ENCODE peak calls at places on chromosome 1, in nine cellular contexts. One of them, this sample, is unnamed.

GRCh38 chr1:178821134-178821866 is 49.6 kb downstream of the ANGPTL1 start:
- DNase-seq in HS-27A: no peak
- DNase-seq in activated CD4-positive, alpha-beta T cell treated with anti-CD3 and anti-CD28 coated beads, Interleukin-2, amount 50 U/mL, for 24 hours: no peak
- DNase-seq in Calu3: no peak
- DNase-seq in nephron progenitor cell: no peak
- DNase-seq in stimulated activated CD8-positive, alpha-beta memory T cell treated with anti-CD3 and anti-CD28 coated beads, Interleukin-4, amount 100 ng/mL, for 1 hour: no peak
- DNase-seq in GM04504: no peak
- DNase-seq in hippocampal formation: no peak
- DNase-seq in neuronal stem cell: no peak
- DNase-seq in this sample: no peak

GRCh38 chr1:165172666-165173065 is 183.8 kb downstream of the LMX1A start:
- DNase-seq in Calu3: no peak
- DNase-seq in activated CD4-positive, alpha-beta T cell treated with anti-CD3 and anti-CD28 coated beads, Interleukin-2, amount 50 U/mL, for 24 hours: no peak
- DNase-seq in nephron progenitor cell: no peak
- DNase-seq in hippocampal formation: no peak
- DNase-seq in neuronal stem cell: no peak
- DNase-seq in GM04504: no peak
- DNase-seq in HS-27A: no peak
- DNase-seq in stimulated activated CD8-positive, alpha-beta memory T cell treated with anti-CD3 and anti-CD28 coated beads, Interleukin-4, amount 100 ng/mL, for 1 hour: no peak
- DNase-seq in this sample: no peak

GRCh38 chr1:927234-927633 is 3.5 kb downstream of the SAMD11 start:
- DNase-seq in Calu3: no peak
- DNase-seq in GM04504: no peak
- DNase-seq in HS-27A: no peak
- DNase-seq in nephron progenitor cell: no peak
- DNase-seq in activated CD4-positive, alpha-beta T cell treated with anti-CD3 and anti-CD28 coated beads, Interleukin-2, amount 50 U/mL, for 24 hours: no peak
- DNase-seq in neuronal stem cell: no peak
- DNase-seq in stimulated activated CD8-positive, alpha-beta memory T cell treated with anti-CD3 and anti-CD28 coated beads, Interleukin-4, amount 100 ng/mL, for 1 hour: no peak
- DNase-seq in hippocampal formation: no peak
- DNase-seq in this sample: no peak

GRCh38 chr1:17069452-17070162 is 15.8 kb upstream of the SDHB start:
- DNase-seq in hippocampal formation: no peak
- DNase-seq in neuronal stem cell: no peak
- DNase-seq in Calu3: no peak
- DNase-seq in stimulated activated CD8-positive, alpha-beta memory T cell treated with anti-CD3 and anti-CD28 coated beads, Interleukin-4, amount 100 ng/mL, for 1 hour: no peak
- DNase-seq in nephron progenitor cell: no peak
- DNase-seq in GM04504: no peak
- DNase-seq in HS-27A: no peak
- DNase-seq in activated CD4-positive, alpha-beta T cell treated with anti-CD3 and anti-CD28 coated beads, Interleukin-2, amount 50 U/mL, for 24 hours: no peak
- DNase-seq in this sample: no peak

GRCh38 chr1:59697138-59697811 is 117.5 kb upstream of the HOOK1 start:
- DNase-seq in GM04504: no peak
- DNase-seq in nephron progenitor cell: no peak
- DNase-seq in neuronal stem cell: no peak
- DNase-seq in activated CD4-positive, alpha-beta T cell treated with anti-CD3 and anti-CD28 coated beads, Interleukin-2, amount 50 U/mL, for 24 hours: no peak
- DNase-seq in Calu3: peak; percentile 19
- DNase-seq in hippocampal formation: no peak
- DNase-seq in HS-27A: no peak
- DNase-seq in stimulated activated CD8-positive, alpha-beta memory T cell treated with anti-CD3 and anti-CD28 coated beads, Interleukin-4, amount 100 ng/mL, for 1 hour: no peak
- DNase-seq in this sample: no peak

GRCh38 chr1:21251773-21252471 is 38.3 kb downstream of the ECE1 start:
- DNase-seq in GM04504: peak; percentile 84
- DNase-seq in HS-27A: no peak
- DNase-seq in nephron progenitor cell: no peak
- DNase-seq in neuronal stem cell: no peak
- DNase-seq in stimulated activated CD8-positive, alpha-beta memory T cell treated with anti-CD3 and anti-CD28 coated beads, Interleukin-4, amount 100 ng/mL, for 1 hour: no peak
- DNase-seq in Calu3: peak; percentile 30
- DNase-seq in hippocampal formation: peak; percentile 21
- DNase-seq in activated CD4-positive, alpha-beta T cell treated with anti-CD3 and anti-CD28 coated beads, Interleukin-2, amount 50 U/mL, for 24 hours: no peak
- DNase-seq in this sample: no peak

GRCh38 chr1:223622132-223622842 is 43.2 kb downstream of the CAPN8 start:
- DNase-seq in nephron progenitor cell: peak; percentile 58
- DNase-seq in hippocampal formation: no peak
- DNase-seq in stimulated activated CD8-positive, alpha-beta memory T cell treated with anti-CD3 and anti-CD28 coated beads, Interleukin-4, amount 100 ng/mL, for 1 hour: no peak
- DNase-seq in GM04504: no peak
- DNase-seq in HS-27A: no peak
- DNase-seq in neuronal stem cell: peak; percentile 29
- DNase-seq in activated CD4-positive, alpha-beta T cell treated with anti-CD3 and anti-CD28 coated beads, Interleukin-2, amount 50 U/mL, for 24 hours: no peak
- DNase-seq in Calu3: no peak
- DNase-seq in this sample: no peak

GRCh38 chr1:55033215-55033614 is 6.1 kb upstream of the PCSK9 start:
- DNase-seq in neuronal stem cell: no peak
- DNase-seq in hippocampal formation: no peak
- DNase-seq in GM04504: no peak
- DNase-seq in stimulated activated CD8-positive, alpha-beta memory T cell treated with anti-CD3 and anti-CD28 coated beads, Interleukin-4, amount 100 ng/mL, for 1 hour: no peak
- DNase-seq in HS-27A: no peak
- DNase-seq in activated CD4-positive, alpha-beta T cell treated with anti-CD3 and anti-CD28 coated beads, Interleukin-2, amount 50 U/mL, for 24 hours: no peak
- DNase-seq in nephron progenitor cell: no peak
- DNase-seq in Calu3: no peak
- DNase-seq in this sample: no peak

GRCh38 chr1:32716312-32717126 is 13.9 kb upstream of the SYNC start:
- DNase-seq in hippocampal formation: no peak
- DNase-seq in neuronal stem cell: peak; percentile 56
- DNase-seq in GM04504: no peak
- DNase-seq in HS-27A: no peak
- DNase-seq in Calu3: peak; percentile 99
- DNase-seq in stimulated activated CD8-positive, alpha-beta memory T cell treated with anti-CD3 and anti-CD28 coated beads, Interleukin-4, amount 100 ng/mL, for 1 hour: no peak
- DNase-seq in activated CD4-positive, alpha-beta T cell treated with anti-CD3 and anti-CD28 coated beads, Interleukin-2, amount 50 U/mL, for 24 hours: no peak
- DNase-seq in nephron progenitor cell: peak; percentile 74
- DNase-seq in this sample: no peak

GRCh38 chr1:111063595-111063994 is 76.3 kb downstream of the DRAM2 start:
- DNase-seq in stimulated activated CD8-positive, alpha-beta memory T cell treated with anti-CD3 and anti-CD28 coated beads, Interleukin-4, amount 100 ng/mL, for 1 hour: no peak
- DNase-seq in nephron progenitor cell: no peak
- DNase-seq in activated CD4-positive, alpha-beta T cell treated with anti-CD3 and anti-CD28 coated beads, Interleukin-2, amount 50 U/mL, for 24 hours: no peak
- DNase-seq in neuronal stem cell: no peak
- DNase-seq in GM04504: no peak
- DNase-seq in Calu3: no peak
- DNase-seq in hippocampal formation: no peak
- DNase-seq in HS-27A: no peak
- DNase-seq in this sample: no peak

GRCh38 chr1:162942903-162943567 is 82.1 kb upstream of the CCDC190 start:
- DNase-seq in hippocampal formation: no peak
- DNase-seq in HS-27A: no peak
- DNase-seq in activated CD4-positive, alpha-beta T cell treated with anti-CD3 and anti-CD28 coated beads, Interleukin-2, amount 50 U/mL, for 24 hours: no peak
- DNase-seq in GM04504: no peak
- DNase-seq in neuronal stem cell: no peak
- DNase-seq in nephron progenitor cell: no peak
- DNase-seq in stimulated activated CD8-positive, alpha-beta memory T cell treated with anti-CD3 and anti-CD28 coated beads, Interleukin-4, amount 100 ng/mL, for 1 hour: no peak
- DNase-seq in Calu3: no peak
- DNase-seq in this sample: no peak

GRCh38 chr1:163824006-163824405 is 502.3 kb downstream of the NUF2 start:
- DNase-seq in activated CD4-positive, alpha-beta T cell treated with anti-CD3 and anti-CD28 coated beads, Interleukin-2, amount 50 U/mL, for 24 hours: no peak
- DNase-seq in HS-27A: no peak
- DNase-seq in GM04504: peak; percentile 91
- DNase-seq in nephron progenitor cell: no peak
- DNase-seq in stimulated activated CD8-positive, alpha-beta memory T cell treated with anti-CD3 and anti-CD28 coated beads, Interleukin-4, amount 100 ng/mL, for 1 hour: no peak
- DNase-seq in hippocampal formation: no peak
- DNase-seq in Calu3: no peak
- DNase-seq in neuronal stem cell: no peak
- DNase-seq in this sample: no peak

GRCh38 chr1:219201656-219202055 is 28.0 kb downstream of the LYPLAL1 start:
- DNase-seq in GM04504: no peak
- DNase-seq in stimulated activated CD8-positive, alpha-beta memory T cell treated with anti-CD3 and anti-CD28 coated beads, Interleukin-4, amount 100 ng/mL, for 1 hour: no peak
- DNase-seq in hippocampal formation: no peak
- DNase-seq in neuronal stem cell: no peak
- DNase-seq in Calu3: no peak
- DNase-seq in nephron progenitor cell: no peak
- DNase-seq in activated CD4-positive, alpha-beta T cell treated with anti-CD3 and anti-CD28 coated beads, Interleukin-2, amount 50 U/mL, for 24 hours: no peak
- DNase-seq in HS-27A: no peak
- DNase-seq in this sample: no peak